ENCODE peak calls at places on chromosomes 12 and 14, in five cellular contexts. Z is choroid plexus epithelial cell; R is fibroblast of the aortic adventitia; M is ascending aorta; K is CD8-positive, alpha-beta T cell. Q is an unnamed sample.

GRCh38 chr12:93783827-93784226 is 106.7 kb downstream of the CRADD start:
- DNase-seq in Z (no peak), M (no peak), R (no peak), K (peak; percentile 80), Q (no peak)

GRCh38 chr12:62632521-62632920 is 165.9 kb downstream of the MON2 start:
- DNase-seq in M (no peak), K (no peak), Z (peak; percentile 27), R (peak; percentile 76), Q (peak; percentile 56)

GRCh38 chr12:115035536-115036107 is 351.6 kb upstream of the TBX3 start:
- DNase-seq in R (no peak), K (no peak), Z (no peak), M (no peak), Q (no peak)

GRCh38 chr12:42474391-42474790 is 115.2 kb downstream of the PRICKLE1 start:
- DNase-seq in Z (peak; percentile 22), K (no peak), M (no peak), R (peak; percentile 52), Q (no peak)

GRCh38 chr12:95303476-95303875 is 85.9 kb downstream of the VEZT start:
- DNase-seq in Z (peak; percentile 48), R (peak; percentile 41), M (no peak), K (no peak), Q (no peak)

GRCh38 chr12:76530531-76530930 is 29.0 kb downstream of the OSBPL8 start:
- DNase-seq in Z (no peak), M (no peak), R (no peak), K (no peak), Q (no peak)

GRCh38 chr14:39060818-39061437 is 42.1 kb downstream of the SEC23A start:
- DNase-seq in Z (no peak), M (no peak), K (no peak), R (no peak), Q (no peak)

GRCh38 chr12:2492166-2492705 is 302.5 kb upstream of the FKBP4 start:
- DNase-seq in K (no peak), Z (no peak), M (no peak), R (no peak), Q (no peak)

GRCh38 chr14:69559581-69560011 is 15.1 kb downstream of the CCDC177 start:
- DNase-seq in Z (peak; percentile 19), R (no peak), K (no peak), M (no peak), Q (no peak)

GRCh38 chr14:53032161-53032803 is 81.4 kb upstream of the FERMT2 start:
- DNase-seq in K (no peak), M (no peak), Z (peak; percentile 83), R (peak; percentile 94), Q (no peak)

GRCh38 chr12:89597210-89597609 is 71.4 kb upstream of the POC1B start:
- DNase-seq in R (no peak), Z (no peak), K (no peak), M (no peak), Q (no peak)

GRCh38 chr12:29133141-29133540 is 15.9 kb upstream of the FAR2 start:
- DNase-seq in Z (no peak), R (no peak), M (no peak), K (no peak), Q (no peak)

GRCh38 chr14:61525293-61526011 is 169.9 kb upstream of the HIF1A start:
- DNase-seq in Z (peak; percentile 82), R (peak; percentile 76), M (peak; percentile 88), K (peak; percentile 65), Q (peak; percentile 44)

GRCh38 chr14:100861188-100861936 is 35.4 kb downstream of the MEG3 start:
- DNase-seq in M (no peak), K (no peak), R (no peak), Z (peak; percentile 58), Q (peak; percentile 21)

GRCh38 chr14:102212845-102213244 is 73.1 kb downstream of the WDR20 start:
- DNase-seq in Z (no peak), R (no peak), K (no peak), M (no peak), Q (no peak)

GRCh38 chr12:22103418-22103817 is 57.4 kb downstream of the CMAS start:
- DNase-seq in M (no peak), R (no peak), K (no peak), Z (no peak), Q (no peak)

GRCh38 chr14:78319411-78319810 is 149.2 kb downstream of the NRXN3 start:
- DNase-seq in M (no peak), Z (no peak), K (no peak), R (no peak), Q (no peak)

GRCh38 chr14:99261916-99262787 is 9.8 kb downstream of the BCL11B start:
- DNase-seq in R (no peak), M (peak; percentile 18), Z (no peak), K (peak; percentile 97), Q (no peak)

GRCh38 chr12:65756956-65757511 is 67.2 kb upstream of the HMGA2 start:
- DNase-seq in M (no peak), K (no peak), Z (no peak), R (no peak), Q (no peak)

GRCh38 chr12:103769240-103769945 is 71.6 kb downstream of the NT5DC3 start:
- DNase-seq in Z (peak; percentile 43), R (no peak), M (no peak), K (no peak), Q (no peak)

GRCh38 chr12:32115404-32116104 is 8.9 kb downstream of the BICD1 start:
- DNase-seq in Z (peak; percentile 100), R (peak; percentile 99), K (no peak), M (peak; percentile 74), Q (peak; percentile 95)

GRCh38 chr12:694734-695503 is 31.7 kb upstream of the NINJ2 start:
- DNase-seq in M (no peak), Z (peak; percentile 80), K (no peak), R (no peak), Q (no peak)

GRCh38 chr12:6383572-6384498 is at the start of gene LTBR:
- DNase-seq in K (no peak), R (peak; percentile 92), Z (peak; percentile 94), M (peak; percentile 78), Q (peak; percentile 96)

GRCh38 chr12:21301-22189 is 45.0 kb upstream of the IQSEC3 start:
- DNase-seq in K (no peak), M (no peak), Z (no peak), R (no peak), Q (no peak)

GRCh38 chr12:64666054-64666914 is 56.0 kb downstream of the RASSF3 start:
- DNase-seq in K (no peak), R (peak; percentile 66), M (no peak), Z (peak; percentile 42), Q (no peak)
- H3K4me3 ChIP-seq in K (no peak overlapping the region), R (no peak overlapping the region), M (no peak overlapping the region), Z (no peak overlapping the region), Q (no peak overlapping the region)

GRCh38 chr14:37936971-37937370 is 270.7 kb upstream of the SSTR1 start:
- DNase-seq in R (no peak), K (no peak), M (no peak), Z (no peak), Q (no peak)

DNA sequence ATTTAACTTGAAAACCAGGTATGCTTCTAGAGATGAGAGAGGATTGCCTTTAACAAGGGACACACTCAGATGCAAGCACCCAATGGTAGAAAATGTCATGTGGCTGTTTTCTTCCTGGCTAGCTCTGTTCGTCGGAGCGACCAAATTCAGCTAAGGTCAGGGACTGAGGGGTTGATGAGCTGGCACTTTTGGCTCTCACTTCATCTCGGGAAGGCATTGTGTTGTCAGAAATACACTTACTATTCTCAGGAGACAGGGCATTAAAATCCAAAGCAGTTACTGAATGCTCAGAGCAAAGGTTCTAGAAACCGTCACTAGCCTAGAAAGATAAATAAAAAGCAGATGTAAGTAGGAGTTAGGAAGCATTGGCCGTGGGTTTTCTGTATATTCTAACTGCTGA is 275.7 kb upstream of the SSTR1 start:
- DNase-seq in M (no peak), K (no peak), R (no peak), Z (no peak), Q (no peak)
- H3K4me3 ChIP-seq in M (no peak overlapping the region), K (no peak overlapping the region), R (no peak overlapping the region), Z (no peak overlapping the region), Q (no peak overlapping the region)

GRCh38 chr14:91983571-91983970 is 36.1 kb upstream of the FBLN5 start:
- DNase-seq in R (no peak), K (no peak), M (no peak), Z (no peak), Q (no peak)
- H3K4me3 ChIP-seq in R (no peak overlapping the region), K (no peak overlapping the region), M (no peak overlapping the region), Z (no peak overlapping the region), Q (no peak overlapping the region)

DNA sequence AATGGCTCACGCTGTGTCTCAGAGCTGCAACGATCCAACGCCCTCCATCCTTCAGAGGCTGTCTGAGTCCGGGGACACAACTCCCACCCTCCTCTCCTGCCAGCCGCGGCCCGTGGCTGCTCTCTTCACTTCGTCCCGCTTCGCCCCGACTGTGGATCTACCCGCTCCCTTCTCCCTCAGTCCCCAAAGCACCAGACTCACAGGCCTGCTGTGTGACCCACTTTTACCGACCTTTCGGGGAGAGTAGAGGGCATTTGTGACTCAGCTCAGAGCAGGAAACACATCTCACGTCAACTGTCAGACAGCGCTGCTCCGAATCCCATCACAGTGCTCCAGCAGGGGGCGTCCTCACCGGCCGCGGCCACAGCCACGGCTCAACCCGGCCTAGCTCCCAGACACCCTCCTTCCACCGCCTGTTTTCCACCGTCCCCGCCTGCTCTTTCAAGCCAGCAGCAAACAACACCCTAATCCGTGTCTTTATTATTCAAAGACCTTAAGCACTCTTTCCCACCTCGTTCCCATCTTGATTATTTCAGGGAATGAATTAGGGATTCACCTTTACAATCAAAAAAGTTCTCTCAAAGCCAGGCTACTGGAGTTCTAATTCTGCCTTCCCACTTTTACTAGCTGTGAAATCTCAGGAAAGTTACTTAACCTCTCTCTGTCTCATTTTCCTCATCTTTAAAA is 5.0 kb upstream of the AQP2 start:
- DNase-seq in R (peak; percentile 69), Z (peak; percentile 83), M (peak; percentile 33), K (peak; percentile 75), Q (peak; percentile 86)
- H3K4me3 ChIP-seq in R (peak overlapping the region; percentile 36), Z (peak overlapping the region; percentile 50), M (no peak overlapping the region), K (no peak overlapping the region), Q (no peak overlapping the region)

DNA sequence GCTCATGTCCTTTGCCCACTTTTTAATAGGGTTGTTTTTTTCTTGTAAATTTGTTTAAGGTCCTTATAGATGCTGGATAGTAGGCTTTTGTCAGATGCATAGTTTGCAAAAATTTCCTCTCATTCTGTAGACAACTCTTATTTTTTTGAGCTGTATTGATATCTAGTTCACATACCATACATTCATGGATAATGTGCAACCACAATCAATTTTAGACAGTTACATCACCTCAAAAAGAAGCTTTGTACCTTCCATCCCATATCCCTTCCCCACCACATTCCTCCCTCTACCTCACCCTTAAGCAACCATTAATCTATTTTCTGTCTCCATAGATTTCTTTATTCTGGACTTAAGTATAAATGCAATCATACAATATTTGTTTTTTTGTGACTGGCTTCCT is 98.4 kb downstream of the PTCSC3 start:
- DNase-seq in M (no peak), R (no peak), K (no peak), Z (no peak), Q (no peak)
- H3K4me3 ChIP-seq in M (no peak overlapping the region), R (no peak overlapping the region), K (no peak overlapping the region), Z (no peak overlapping the region), Q (no peak overlapping the region)

DNA sequence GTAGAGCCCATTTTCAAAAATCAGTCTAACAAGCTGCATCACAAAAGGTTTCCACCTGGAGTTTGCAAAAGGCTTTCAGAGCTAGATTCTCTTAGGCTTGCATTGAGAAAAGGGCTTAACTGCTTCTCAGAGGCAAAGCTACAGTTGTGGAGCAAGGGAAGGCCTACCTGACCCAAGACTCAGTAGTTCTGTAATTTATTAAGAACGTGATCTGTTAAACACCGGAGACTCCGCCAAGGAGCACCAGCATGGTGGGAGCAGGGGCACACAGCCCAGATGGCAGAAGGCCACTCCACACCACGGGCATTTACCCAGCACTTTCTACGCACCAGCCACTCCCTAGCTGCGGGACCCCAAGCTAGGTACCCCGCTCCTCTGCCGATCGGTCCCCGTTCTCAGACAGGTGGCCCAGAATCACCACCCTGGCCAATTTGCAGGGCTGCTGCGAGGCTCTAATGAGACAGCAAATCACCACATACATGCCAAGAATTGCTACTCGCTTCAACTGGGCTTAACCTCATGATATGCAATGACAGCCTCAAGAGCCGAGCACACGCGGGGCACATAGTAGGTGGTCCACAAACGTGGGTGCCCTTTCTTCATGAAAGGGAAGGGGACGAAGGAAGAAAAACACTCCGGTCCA is 1.5 kb downstream of the ITPK1 start:
- DNase-seq in Z (no peak), M (no peak), K (no peak), R (no peak), Q (peak; percentile 47)
- H3K4me3 ChIP-seq in Z (no peak overlapping the region), M (peak overlapping the region; percentile 97), K (peak overlapping the region; percentile 76), R (peak overlapping the region; percentile 80), Q (peak overlapping the region; percentile 68)